ENCODE peak calls at places on chromosomes 2 and 18, in four cellular contexts. One of them, this sample, is unnamed.

GRCh38 chr2:234308814-234309195 is 188.1 kb downstream of the ARL4C start:
- DNase-seq in HEK293T: no peak
- DNase-seq in WTC11: no peak
- DNase-seq in HepG2: no peak
- DNase-seq in this sample: no peak

GRCh38 chr18:864872-865273 is 39.8 kb upstream of the ADCYAP1 start:
- DNase-seq in HEK293T: peak
- DNase-seq in WTC11: peak
- DNase-seq in HepG2: peak
- DNase-seq in this sample: peak

GRCh38 chr18:489244-490023 is 11.1 kb downstream of the COLEC12 start:
- DNase-seq in HEK293T: no peak
- DNase-seq in WTC11: no peak
- DNase-seq in HepG2: no peak
- DNase-seq in this sample: no peak

GRCh38 chr2:26672818-26673393 is 19.6 kb upstream of the KCNK3 start:
- DNase-seq in HEK293T: no peak
- DNase-seq in WTC11: no peak
- DNase-seq in HepG2: no peak
- DNase-seq in this sample: no peak

GRCh38 chr2:233063269-233063975 is 3.3 kb downstream of the INPP5D start:
- DNase-seq in HEK293T: no peak
- DNase-seq in WTC11: peak
- DNase-seq in HepG2: peak
- DNase-seq in this sample: no peak

GRCh38 chr2:68739261-68740183 is 4.9 kb downstream of the ARHGAP25 start:
- DNase-seq in HEK293T: no peak
- DNase-seq in WTC11: no peak
- DNase-seq in HepG2: no peak
- DNase-seq in this sample: no peak

GRCh38 chr2:70400539-70400938 is 98.7 kb upstream of the FAM136A start:
- DNase-seq in HEK293T: no peak
- DNase-seq in WTC11: no peak
- DNase-seq in HepG2: no peak
- DNase-seq in this sample: no peak

GRCh38 chr18:34651586-34652369 is 58.3 kb upstream of the DTNA start:
- DNase-seq in HEK293T: no peak
- DNase-seq in WTC11: no peak
- DNase-seq in HepG2: no peak
- DNase-seq in this sample: no peak

GRCh38 chr2:152730591-152731333 is 12.3 kb downstream of the ARL6IP6 start:
- DNase-seq in HEK293T: no peak
- DNase-seq in WTC11: no peak
- DNase-seq in HepG2: no peak
- DNase-seq in this sample: no peak

GRCh38 chr18:75745147-75745546 is 317.6 kb upstream of the SMIM21 start:
- DNase-seq in HEK293T: no peak
- DNase-seq in WTC11: no peak
- DNase-seq in HepG2: no peak
- DNase-seq in this sample: no peak

GRCh38 chr18:77177009-77177408 is 44.4 kb upstream of the MBP start:
- DNase-seq in HEK293T: no peak
- DNase-seq in WTC11: no peak
- DNase-seq in HepG2: no peak
- DNase-seq in this sample: no peak

GRCh38 chr2:65746919-65747678 is 314.7 kb upstream of the SPRED2 start:
- DNase-seq in HEK293T: no peak
- DNase-seq in WTC11: peak
- DNase-seq in HepG2: no peak
- DNase-seq in this sample: no peak

GRCh38 chr2:147082850-147083522 is 761.8 kb upstream of the ACVR2A start:
- DNase-seq in HEK293T: peak
- DNase-seq in WTC11: peak
- DNase-seq in HepG2: peak
- DNase-seq in this sample: peak

GRCh38 chr2:161428240-161428587 is 12.1 kb downstream of the TBR1 start:
- DNase-seq in HEK293T: no peak
- DNase-seq in WTC11: no peak
- DNase-seq in HepG2: no peak
- DNase-seq in this sample: no peak

GRCh38 chr2:131402320-131403049 is 38.5 kb upstream of the RAB6D start:
- DNase-seq in HEK293T: no peak
- DNase-seq in WTC11: no peak
- DNase-seq in HepG2: no peak
- DNase-seq in this sample: no peak

GRCh38 chr2:72915907-72916742 is 1.2 kb upstream of the EMX1 start:
- DNase-seq in HEK293T: peak
- DNase-seq in WTC11: peak
- DNase-seq in HepG2: peak
- DNase-seq in this sample: peak

GRCh38 chr2:86035883-86036789 is 69.5 kb downstream of the POLR1A start:
- DNase-seq in HEK293T: no peak
- DNase-seq in WTC11: no peak
- DNase-seq in HepG2: no peak
- DNase-seq in this sample: no peak

GRCh38 chr2:219205981-219206441 is 571 bp upstream of the ZFAND2B start:
- DNase-seq in HEK293T: no peak
- DNase-seq in WTC11: no peak
- DNase-seq in HepG2: no peak
- DNase-seq in this sample: no peak

GRCh38 chr2:66846887-66847286 is 412.0 kb downstream of the MEIS1 start:
- DNase-seq in HEK293T: no peak
- DNase-seq in WTC11: no peak
- DNase-seq in HepG2: peak
- DNase-seq in this sample: no peak

GRCh38 chr2:71773218-71773617 is 319.9 kb downstream of the DYSF start:
- DNase-seq in HEK293T: no peak
- DNase-seq in WTC11: no peak
- DNase-seq in HepG2: no peak
- DNase-seq in this sample: no peak

GRCh38 chr2:46171441-46171953 is 125.7 kb upstream of the EPAS1 start:
- DNase-seq in HEK293T: no peak
- DNase-seq in WTC11: no peak
- DNase-seq in HepG2: no peak
- DNase-seq in this sample: no peak

GRCh38 chr2:234919711-234920110 is 32.1 kb upstream of the SH3BP4 start:
- DNase-seq in HEK293T: no peak
- DNase-seq in WTC11: no peak
- DNase-seq in HepG2: no peak
- DNase-seq in this sample: no peak

GRCh38 chr2:238657132-238658053 is 190.5 kb upstream of the TWIST2 start:
- DNase-seq in HEK293T: no peak
- DNase-seq in WTC11: no peak
- DNase-seq in HepG2: no peak
- DNase-seq in this sample: no peak

GRCh38 chr2:239826786-239827510 is 198.2 kb downstream of the NDUFA10 start:
- DNase-seq in HEK293T: no peak
- DNase-seq in WTC11: no peak
- DNase-seq in HepG2: no peak
- DNase-seq in this sample: no peak

GRCh38 chr2:6283259-6283658 is 582.4 kb downstream of the CMPK2 start:
- DNase-seq in HEK293T: no peak
- DNase-seq in WTC11: no peak
- DNase-seq in HepG2: no peak
- DNase-seq in this sample: no peak

GRCh38 chr2:203886579-203887230 is 19.1 kb downstream of the CTLA4 start:
- DNase-seq in HEK293T: no peak
- DNase-seq in WTC11: no peak
- DNase-seq in HepG2: no peak
- DNase-seq in this sample: no peak

GRCh38 chr2:231394201-231395141 is 1.0 kb upstream of the B3GNT7 start:
- DNase-seq in HEK293T: no peak
- DNase-seq in WTC11: peak
- DNase-seq in HepG2: peak
- DNase-seq in this sample: peak

GRCh38 chr18:77132369-77133050 is at the start of gene MBP:
- DNase-seq in HEK293T: peak
- DNase-seq in WTC11: peak
- DNase-seq in HepG2: no peak
- DNase-seq in this sample: no peak

GRCh38 chr2:43159797-43160196 is 66.6 kb downstream of the ZFP36L2 start:
- DNase-seq in HEK293T: no peak
- DNase-seq in WTC11: no peak
- DNase-seq in HepG2: no peak
- DNase-seq in this sample: no peak

GRCh38 chr2:108632748-108633147 is 86.5 kb upstream of the RANBP2 start:
- DNase-seq in HEK293T: no peak
- DNase-seq in WTC11: no peak
- DNase-seq in HepG2: no peak
- DNase-seq in this sample: no peak

GRCh38 chr18:58362829-58363231 is 266.1 kb downstream of the ALPK2 start:
- DNase-seq in HEK293T: no peak
- DNase-seq in WTC11: no peak
- DNase-seq in HepG2: no peak
- DNase-seq in this sample: no peak

GRCh38 chr2:70520825-70521224 is 32.8 kb downstream of the TGFA start:
- DNase-seq in HEK293T: no peak
- DNase-seq in WTC11: no peak
- DNase-seq in HepG2: no peak
- DNase-seq in this sample: no peak

GRCh38 chr18:41887100-41887499 is 67.9 kb upstream of the PIK3C3 start:
- DNase-seq in HEK293T: no peak
- DNase-seq in WTC11: no peak
- DNase-seq in HepG2: no peak
- DNase-seq in this sample: no peak

GRCh38 chr2:20181761-20182160 is 43.2 kb downstream of the SDC1 start:
- DNase-seq in HEK293T: no peak
- DNase-seq in WTC11: no peak
- DNase-seq in HepG2: no peak
- DNase-seq in this sample: no peak

GRCh38 chr18:22129778-22130177 is 39.6 kb upstream of the GATA6 start:
- DNase-seq in HEK293T: no peak
- DNase-seq in WTC11: no peak
- DNase-seq in HepG2: no peak
- DNase-seq in this sample: no peak
- TF ChIP-seq ELF4 in HEK293T: no peak
- TF ChIP-seq ELF4 in WTC11: no peak
- TF ChIP-seq ELF4 in HepG2: no peak
- TF ChIP-seq ELF4 in this sample: no peak

DNA sequence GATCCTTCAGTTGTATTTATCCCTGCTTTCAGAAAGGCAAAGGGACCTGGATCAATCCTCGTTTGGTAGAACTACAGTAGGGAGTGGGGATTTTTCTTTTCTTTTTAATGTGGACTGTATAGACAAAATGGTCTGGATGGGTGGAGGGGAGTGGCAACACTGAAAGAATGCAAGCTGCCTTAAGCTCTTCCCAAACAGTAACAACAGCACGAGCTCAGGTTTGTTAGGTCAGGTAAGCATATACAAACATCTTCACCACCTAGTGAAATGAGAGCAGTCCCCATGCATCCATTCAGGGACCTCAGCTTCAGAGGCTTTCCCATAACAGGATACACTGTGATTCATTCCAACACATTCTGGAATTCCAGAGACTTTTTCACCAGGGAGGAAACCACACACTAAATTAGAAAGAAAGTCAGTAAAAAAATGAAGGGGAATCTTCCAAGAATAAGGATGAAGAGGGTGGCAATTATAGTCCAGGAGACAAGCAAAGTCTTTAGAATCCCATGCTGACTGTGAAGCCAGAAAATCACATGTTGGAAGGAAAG is 50.5 kb upstream of the BZW1 start:
- DNase-seq in HEK293T: no peak
- DNase-seq in WTC11: no peak
- DNase-seq in HepG2: no peak
- DNase-seq in this sample: no peak
- TF ChIP-seq ELF4 in HEK293T: no peak
- TF ChIP-seq ELF4 in WTC11: no peak
- TF ChIP-seq ELF4 in HepG2: no peak
- TF ChIP-seq ELF4 in this sample: no peak

DNA sequence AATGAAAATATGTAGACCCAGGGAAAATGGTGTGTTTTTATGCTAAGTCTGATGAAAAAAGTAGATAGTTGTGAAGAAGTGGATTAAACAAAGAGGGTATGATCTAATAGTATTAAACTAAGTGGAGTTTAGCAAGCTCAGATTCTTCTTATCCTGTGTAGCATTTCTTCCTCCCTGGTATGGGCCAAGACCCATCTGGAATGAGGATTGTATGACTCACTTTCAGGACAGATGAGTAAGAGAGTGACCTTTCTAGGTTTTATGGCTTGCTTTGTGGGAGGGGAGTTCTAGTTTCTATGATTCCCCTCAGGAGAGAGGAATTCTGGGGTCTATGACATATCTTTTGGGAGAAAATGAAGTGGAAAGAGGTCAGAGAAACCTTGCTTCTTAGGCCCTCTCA is 550.1 kb downstream of the SPAG16 start:
- DNase-seq in HEK293T: no peak
- DNase-seq in WTC11: no peak
- DNase-seq in HepG2: no peak
- DNase-seq in this sample: no peak
- TF ChIP-seq ELF4 in HEK293T: no peak
- TF ChIP-seq ELF4 in WTC11: no peak
- TF ChIP-seq ELF4 in HepG2: no peak
- TF ChIP-seq ELF4 in this sample: no peak

GRCh38 chr2:18363348-18363747 is 197.1 kb downstream of the RDH14 start:
- DNase-seq in HEK293T: no peak
- DNase-seq in WTC11: no peak
- DNase-seq in HepG2: no peak
- DNase-seq in this sample: no peak
- TF ChIP-seq ELF4 in HEK293T: no peak
- TF ChIP-seq ELF4 in WTC11: no peak
- TF ChIP-seq ELF4 in HepG2: no peak
- TF ChIP-seq ELF4 in this sample: no peak

DNA sequence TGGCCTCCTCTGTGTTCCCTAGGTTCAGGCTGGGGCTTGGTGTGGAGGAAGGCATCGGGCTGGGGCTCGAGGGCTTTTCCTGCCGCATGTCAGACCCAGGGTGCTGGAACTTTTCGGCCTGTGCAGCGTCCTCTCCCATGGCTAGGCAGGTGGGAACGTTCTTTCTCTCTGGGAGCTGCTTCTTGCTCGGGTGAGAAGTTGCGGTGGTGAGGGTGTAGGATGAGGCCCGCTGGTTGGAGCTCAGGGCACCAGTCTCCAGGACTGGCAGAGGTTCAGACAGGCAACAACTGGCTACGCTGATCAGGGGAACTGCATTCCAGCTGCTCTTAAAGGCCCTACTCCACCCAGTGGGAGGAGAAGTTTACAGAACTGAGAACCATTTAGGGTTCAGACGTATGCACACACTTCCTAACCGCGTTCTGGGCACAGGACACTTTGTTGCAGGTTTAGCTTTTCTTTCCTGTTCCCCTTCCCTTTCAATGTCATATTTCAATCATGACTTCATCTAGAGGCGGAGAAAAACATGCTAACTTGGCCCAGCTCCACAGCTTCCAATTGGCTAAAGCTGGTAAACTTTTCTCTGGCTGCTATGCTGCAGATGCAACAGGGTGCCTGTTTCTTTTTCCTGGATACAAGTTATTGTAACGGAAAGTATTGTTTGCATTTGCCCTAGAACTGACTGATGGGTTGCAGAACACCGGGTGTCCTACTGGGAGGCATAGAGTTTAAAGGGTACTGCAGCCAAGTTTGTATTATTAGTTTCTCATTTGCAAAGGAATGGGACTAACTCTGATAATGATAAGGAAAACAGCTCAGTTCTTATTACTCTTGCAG is at the start of gene CAVIN2:
- DNase-seq in HEK293T: no peak
- DNase-seq in WTC11: no peak
- DNase-seq in HepG2: peak
- DNase-seq in this sample: peak
- TF ChIP-seq ELF4 in HEK293T: no peak
- TF ChIP-seq ELF4 in WTC11: no peak
- TF ChIP-seq ELF4 in HepG2: no peak
- TF ChIP-seq ELF4 in this sample: no peak